ENCODE peak calls at places on chromosomes 6 and 20, in six cellular contexts. N, M, D, Q, Z and X are unnamed samples.

GRCh38 chr6:75934643-75935472 is 137.6 kb downstream of the IMPG1 start:
- DNase-seq in N (peak; percentile 37), M (peak; percentile 48), D (peak; percentile 51), Q (peak; percentile 45), Z (no peak), X (peak; percentile 42)

GRCh38 chr6:105968230-105968954 is 117.7 kb upstream of the PRDM1 start:
- DNase-seq in N (no peak), M (no peak), D (no peak), Q (no peak), Z (no peak), X (no peak)

GRCh38 chr6:21915707-21916399 is 322.3 kb downstream of the SOX4 start:
- DNase-seq in N (no peak), M (no peak), D (peak; percentile 9), Q (no peak), Z (no peak), X (no peak)

GRCh38 chr20:3282271-3283221 is 43.6 kb upstream of the SLC4A11 start:
- DNase-seq in N (no peak), M (no peak), D (no peak), Q (no peak), Z (peak; percentile 61), X (no peak)

GRCh38 chr20:3218307-3218988 is 9.2 kb downstream of the ITPA start:
- DNase-seq in N (no peak), M (no peak), D (peak; percentile 74), Q (peak; percentile 28), Z (peak; percentile 35), X (no peak)

GRCh38 chr6:87199787-87200186 is 44.4 kb downstream of the ZNF292 start:
- DNase-seq in N (no peak), M (no peak), D (no peak), Q (no peak), Z (no peak), X (no peak)

GRCh38 chr6:137165375-137166246 is 7.8 kb downstream of the IL22RA2 start:
- DNase-seq in N (no peak), M (peak; percentile 6), D (peak; percentile 53), Q (no peak), Z (no peak), X (no peak)

GRCh38 chr20:48787861-48788375 is 39.9 kb downstream of the PREX1 start:
- DNase-seq in N (no peak), M (no peak), D (peak; percentile 59), Q (peak; percentile 38), Z (no peak), X (peak; percentile 68)

GRCh38 chr6:111534366-111534765 is 51.3 kb upstream of the REV3L start:
- DNase-seq in N (peak; percentile 73), M (no peak), D (peak; percentile 70), Q (peak; percentile 53), Z (peak; percentile 92), X (peak; percentile 8)

GRCh38 chr6:156729248-156729647 is 47.9 kb upstream of the ARID1B start:
- DNase-seq in N (no peak), M (peak; percentile 26), D (no peak), Q (no peak), Z (no peak), X (peak; percentile 3)

DNA sequence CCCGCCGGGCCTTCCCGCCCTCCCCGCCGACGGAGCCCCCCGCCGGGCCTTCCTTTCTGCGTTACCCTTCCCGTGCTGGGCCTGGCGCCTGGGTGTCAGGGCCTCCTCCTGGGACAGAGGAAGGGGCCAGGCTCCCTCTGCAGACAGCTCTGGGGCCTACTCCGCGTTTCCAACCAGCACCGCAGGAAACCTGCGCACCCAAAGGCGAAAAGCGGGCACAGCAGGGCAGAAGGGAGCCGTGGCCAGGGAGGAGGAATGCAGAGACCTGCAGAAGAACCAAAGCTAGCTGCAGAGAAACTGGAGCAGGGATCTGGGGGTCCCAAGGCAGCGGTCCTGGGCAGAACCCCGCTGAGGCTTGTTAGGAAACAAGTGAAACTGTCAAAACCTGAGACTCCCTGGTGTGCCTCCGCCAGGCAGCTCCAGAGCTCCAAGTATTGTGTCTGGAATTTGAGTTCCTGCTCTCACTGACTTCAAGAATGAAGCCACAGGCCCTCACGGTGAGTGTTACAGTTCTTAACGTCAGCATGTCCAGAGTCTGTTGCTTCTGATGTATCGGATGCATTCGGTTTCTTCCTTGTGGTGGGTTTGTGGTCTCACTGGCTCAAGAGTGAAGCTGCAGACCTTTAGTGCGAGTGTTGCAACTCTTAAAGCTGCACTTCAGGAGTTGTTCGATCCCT is 33.3 kb downstream of the IRF4 start:
- DNase-seq in N (no peak), M (no peak), D (no peak), Q (no peak), Z (no peak), X (no peak)
- TF ChIP-seq POLR2A in N (no peak), M (no peak), D (no peak), Q (no peak), Z (no peak), X (no peak)

DNA sequence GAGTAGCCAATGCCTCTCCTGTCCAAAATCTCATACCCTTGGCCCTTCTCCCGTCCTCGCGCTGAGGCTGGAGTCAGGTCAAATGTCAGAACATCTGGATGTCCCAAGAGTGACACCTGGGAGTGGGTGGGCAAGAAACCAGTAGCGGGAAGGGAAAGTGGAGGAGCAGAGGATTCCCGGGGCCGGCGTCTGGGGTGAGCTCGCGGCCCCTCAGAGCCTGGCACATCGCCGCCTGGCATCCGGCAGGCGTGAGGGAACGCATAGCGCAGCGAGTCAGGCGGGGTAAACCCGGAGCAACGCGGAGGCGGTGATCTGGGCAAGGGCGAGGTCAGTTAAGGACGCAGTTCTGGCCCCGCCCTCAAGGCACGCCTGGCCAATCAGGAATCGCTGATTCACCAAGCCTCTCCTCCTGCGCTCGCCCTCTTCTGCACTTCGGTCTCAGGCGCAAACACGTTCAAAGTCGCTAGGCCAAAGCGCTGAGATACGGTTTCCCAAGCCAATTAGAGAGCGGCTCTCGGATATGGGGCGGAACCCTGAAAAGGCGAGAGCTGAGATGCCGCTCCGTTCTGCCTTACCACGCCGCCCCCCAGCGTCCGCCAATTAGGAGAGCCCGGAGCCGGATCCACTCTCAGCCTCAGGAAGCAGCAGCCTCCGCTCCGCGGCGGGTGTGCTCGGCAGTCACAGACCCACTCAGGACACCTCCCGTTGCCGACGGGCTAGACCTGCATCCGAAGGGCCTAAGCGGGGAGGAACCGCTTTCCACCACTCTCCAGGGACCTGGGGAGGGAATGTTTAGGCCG is 22.5 kb downstream of the VPS52 start:
- DNase-seq in N (peak; percentile 97), M (peak; percentile 99), D (peak; percentile 99), Q (peak; percentile 96), Z (peak; percentile 98), X (peak; percentile 73)
- TF ChIP-seq POLR2A in N (peak; percentile 68), M (peak; percentile 65), D (peak; percentile 76), Q (peak; percentile 74), Z (peak; percentile 33), X (peak; percentile 81)

DNA sequence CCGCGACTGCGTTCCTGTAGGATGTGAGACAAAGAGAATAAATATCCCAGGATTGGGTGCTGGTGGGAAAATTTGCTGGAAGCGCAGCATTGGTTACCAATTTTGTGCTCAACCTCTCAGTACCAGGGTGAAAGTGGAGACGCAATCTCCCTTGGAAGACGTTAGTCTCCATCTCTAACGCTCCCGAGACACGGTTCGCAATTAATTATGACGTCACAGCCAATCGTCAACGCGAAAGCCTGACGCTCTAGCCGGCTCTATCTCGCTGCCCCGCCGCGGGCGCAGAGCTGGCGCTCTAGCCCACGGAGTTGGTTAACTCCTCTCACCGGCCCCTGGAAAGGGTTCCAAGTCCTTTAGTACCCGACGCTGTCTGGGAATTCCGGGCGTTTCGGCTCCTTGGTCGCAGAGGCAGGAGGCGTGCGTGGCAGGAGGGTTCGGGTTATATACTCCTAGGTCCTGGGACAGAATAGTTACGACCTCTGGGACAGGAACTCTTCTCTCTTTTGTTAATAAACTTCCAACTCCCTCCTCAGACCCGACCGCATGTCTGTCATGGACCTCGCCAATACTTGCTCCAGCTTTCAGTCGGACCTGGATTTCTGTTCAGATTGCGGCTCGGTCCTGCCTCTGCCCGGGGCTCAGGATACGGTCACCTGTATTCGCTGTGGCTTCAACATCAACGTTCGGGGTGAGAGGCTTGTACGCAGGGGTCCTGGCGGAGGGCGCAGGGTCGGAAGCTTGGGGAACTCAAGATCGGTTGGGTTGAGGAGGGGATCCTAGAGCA is at the start of gene POLR1H:
- DNase-seq in N (peak; percentile 93), M (peak; percentile 92), D (peak; percentile 95), Q (peak; percentile 88), Z (peak; percentile 93), X (peak; percentile 82)
- TF ChIP-seq POLR2A in N (peak; percentile 80), M (peak; percentile 90), D (peak; percentile 84), Q (peak; percentile 85), Z (peak; percentile 91), X (peak; percentile 61)

GRCh38 chr20:37346232-37346525 is 239 bp downstream of the SRC start:
- DNase-seq in N (no peak), M (no peak), D (no peak), Q (no peak), Z (no peak), X (no peak)

GRCh38 chr20:37346526-37347346 is 796 bp downstream of the SRC start:
- DNase-seq in N (no peak), M (no peak), D (no peak), Q (no peak), Z (no peak), X (no peak)

GRCh38 chr20:37344506-37345338 is 1.2 kb upstream of the SRC start:
- DNase-seq in N (no peak), M (no peak), D (no peak), Q (no peak), Z (no peak), X (no peak)

GRCh38 chr20:37343994-37344355 is 2.0 kb upstream of the SRC start:
- DNase-seq in N (no peak), M (no peak), D (no peak), Q (no peak), Z (no peak), X (no peak)

GRCh38 chr20:37345339-37346231 is at the start of gene SRC:
- DNase-seq in N (peak; percentile 89), M (no peak), D (peak; percentile 88), Q (peak; percentile 57), Z (peak; percentile 69), X (peak; percentile 82)
- TF ChIP-seq POLR2A in N (peak; percentile 64), M (peak; percentile 70), D (peak; percentile 60), Q (peak; percentile 55), Z (no peak), X (peak; percentile 94)

DNA sequence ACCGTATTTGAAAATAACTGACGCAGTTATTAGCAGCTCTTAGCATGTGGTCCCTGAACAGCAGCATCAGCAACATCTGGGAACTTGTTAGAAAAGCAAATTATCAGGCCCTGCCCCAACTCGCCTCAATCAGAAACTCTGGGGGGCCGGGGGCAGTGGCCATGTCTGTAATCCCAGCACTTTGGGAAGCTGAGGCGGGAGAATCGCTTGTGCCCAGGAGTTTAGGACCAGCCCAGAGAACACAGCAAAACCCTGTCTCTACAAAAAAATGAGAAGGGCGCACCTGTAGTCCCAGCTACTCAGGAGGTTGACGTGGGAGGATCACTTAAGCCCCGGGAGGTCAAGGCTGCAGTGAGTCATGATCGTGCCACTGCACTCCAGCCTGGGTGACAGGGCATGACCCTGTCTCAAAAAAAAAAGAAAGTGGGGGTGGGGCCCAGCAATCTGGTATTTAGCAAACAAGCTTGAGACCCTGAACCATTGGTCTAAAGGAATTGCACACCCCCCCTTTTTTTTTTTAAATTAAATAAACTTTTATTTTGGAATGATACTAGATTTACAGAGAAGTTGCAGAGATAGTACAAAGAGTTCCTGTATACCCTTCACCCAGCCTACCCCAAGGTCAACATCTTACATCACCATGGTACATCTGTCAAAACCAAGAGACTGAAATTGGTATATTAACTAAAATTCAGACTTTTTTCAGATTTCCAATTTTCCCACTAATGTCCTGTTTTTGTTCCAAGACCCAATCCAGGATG is 6.7 kb downstream of the SRXN1 start:
- DNase-seq in N (no peak), M (no peak), D (peak; percentile 71), Q (no peak), Z (no peak), X (no peak)
- TF ChIP-seq POLR2A in N (no peak), M (no peak), D (no peak), Q (no peak), Z (no peak), X (no peak)